ENCODE peak calls at places on chromosomes 11 and 22, in five cellular contexts. O, Z, I, Y and U are unnamed samples.
A peak's percentile ranks its signal among the peaks of the same experiment; 100 is the strongest.

GRCh38 chr22:26903030-26903856 is 245.9 kb downstream of the MIAT start:
- DNase-seq in Y (no peak), I (no peak), Z (no peak), O (no peak), U (peak; percentile 59)

GRCh38 chr11:71210861-71211260 is 41.5 kb downstream of the SHANK2 start:
- DNase-seq in Y (peak; percentile 63), O (no peak), Z (peak; percentile 23), I (no peak), U (no peak)

GRCh38 chr11:67277231-67277961 is 11.1 kb downstream of the GRK2 start:
- DNase-seq in I (peak; percentile 91), Z (peak; percentile 99), Y (peak; percentile 96), O (no peak), U (peak; percentile 82)

GRCh38 chr11:10155793-10156490 is 138.1 kb downstream of the SBF2 start:
- DNase-seq in I (no peak), Z (no peak), Y (no peak), O (no peak), U (peak; percentile 45)

GRCh38 chr11:101126551-101127347 is 2.9 kb downstream of the PGR start:
- DNase-seq in I (no peak), Z (no peak), Y (no peak), O (no peak), U (peak; percentile 59)

GRCh38 chr11:34792143-34792542 is 124.0 kb downstream of the APIP start:
- DNase-seq in I (no peak), O (no peak), Z (no peak), Y (no peak), U (peak; percentile 44)

GRCh38 chr22:35587447-35587870 is 29.7 kb downstream of the MB start:
- DNase-seq in I (peak; percentile 53), Y (peak; percentile 86), O (peak; percentile 86), Z (no peak), U (no peak)

GRCh38 chr11:132158091-132158490 is 787.7 kb downstream of the NTM start:
- DNase-seq in I (peak; percentile 27), O (no peak), Z (no peak), Y (no peak), U (peak; percentile 71)

GRCh38 chr11:26976389-26976788 is 17.5 kb upstream of the FIBIN start:
- DNase-seq in O (no peak), Y (no peak), I (no peak), Z (no peak), U (no peak)

GRCh38 chr22:44664149-44664548 is 37.9 kb upstream of the PRR5 start:
- DNase-seq in Y (peak; percentile 81), O (peak; percentile 52), Z (peak; percentile 91), I (peak; percentile 51), U (no peak)
- H3K4me3 ChIP-seq in Y (no peak overlapping the region), O (no peak overlapping the region), Z (no peak overlapping the region), I (no peak overlapping the region), U (no peak overlapping the region)

GRCh38 chr11:65014146-65014960 is at the start of gene ARL2:
- DNase-seq in I (peak; percentile 36), Y (no peak), Z (peak; percentile 95), O (no peak), U (no peak)
- TF ChIP-seq POLR2AphosphoS5 in I (no peak), Y (peak; percentile 18), Z (no peak), O (peak; percentile 15), U (no peak)

GRCh38 chr22:32917577-32918375 is 116.3 kb downstream of the TIMP3 start:
- DNase-seq in Y (no peak), O (no peak), I (no peak), Z (no peak), U (no peak)
- H3K4me3 ChIP-seq in Y (no peak overlapping the region), O (no peak overlapping the region), I (no peak overlapping the region), Z (no peak overlapping the region), U (no peak overlapping the region)

GRCh38 chr11:68828155-68828931 is 13.4 kb downstream of the CPT1A start:
- DNase-seq in O (peak; percentile 69), Z (peak; percentile 87), Y (no peak), I (peak; percentile 63), U (no peak)
- TF ChIP-seq POLR2AphosphoS5 in O (no peak), Z (peak; percentile 66), Y (no peak), I (no peak), U (no peak)

DNA sequence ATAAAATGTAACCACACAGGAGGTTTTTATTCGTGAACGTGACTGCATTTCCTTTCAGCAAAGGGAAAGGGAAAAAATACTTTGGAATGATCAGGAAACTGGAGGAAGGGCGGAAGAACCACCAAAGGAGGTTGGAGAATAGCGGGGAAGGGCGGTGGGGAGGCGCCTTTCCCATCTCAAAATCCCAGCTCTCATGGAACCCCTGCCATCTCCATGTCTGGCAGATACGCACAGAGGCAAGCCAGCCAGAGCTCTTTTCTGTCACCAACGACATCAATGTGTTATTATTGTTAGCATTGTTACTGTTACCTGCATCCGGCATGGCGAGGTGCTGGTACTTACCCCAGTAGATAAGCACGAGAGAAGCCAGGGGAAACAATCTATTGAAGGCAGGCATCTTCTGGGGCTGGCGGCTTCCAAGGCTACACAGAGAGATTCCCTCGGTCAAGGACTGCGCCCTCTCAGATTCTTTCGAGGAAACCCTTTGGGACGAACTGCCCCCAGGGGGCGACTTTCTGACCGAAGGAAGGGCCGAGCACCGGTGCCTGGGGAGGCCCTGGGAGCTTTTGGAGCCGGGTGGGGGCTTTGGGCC is 923 bp downstream of the SCN3B start:
- DNase-seq in I (no peak), Z (no peak), Y (no peak), O (no peak), U (no peak)
- H3K4me3 ChIP-seq in I (peak overlapping the region; percentile 53), Z (peak overlapping the region; percentile 60), Y (peak overlapping the region; percentile 57), O (peak overlapping the region; percentile 76), U (peak overlapping the region; percentile 97)

DNA sequence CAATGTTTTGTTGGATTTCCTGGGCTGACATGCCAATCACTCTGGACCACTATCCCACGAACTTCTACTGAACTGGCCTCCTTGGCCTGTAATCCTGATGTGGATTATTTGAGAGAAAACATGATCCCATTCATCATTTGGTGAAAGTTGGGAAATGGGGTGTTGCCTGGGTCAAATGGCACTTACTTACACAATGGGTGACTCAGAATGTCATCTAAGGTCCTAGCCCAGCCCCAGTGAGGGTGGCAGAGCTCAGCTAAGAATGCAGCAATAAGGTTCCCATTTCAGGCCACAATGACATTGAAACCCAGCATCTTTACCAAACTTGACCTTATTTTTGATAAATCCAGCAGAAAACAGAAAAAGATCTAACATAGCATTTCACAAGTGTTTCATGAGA is 8.0 kb upstream of the DSCAML1 start:
- DNase-seq in O (no peak), Y (no peak), Z (no peak), I (no peak), U (no peak)
- TF ChIP-seq POLR2AphosphoS5 in O (no peak), Y (peak; percentile 14), Z (no peak), I (no peak), U (no peak)

DNA sequence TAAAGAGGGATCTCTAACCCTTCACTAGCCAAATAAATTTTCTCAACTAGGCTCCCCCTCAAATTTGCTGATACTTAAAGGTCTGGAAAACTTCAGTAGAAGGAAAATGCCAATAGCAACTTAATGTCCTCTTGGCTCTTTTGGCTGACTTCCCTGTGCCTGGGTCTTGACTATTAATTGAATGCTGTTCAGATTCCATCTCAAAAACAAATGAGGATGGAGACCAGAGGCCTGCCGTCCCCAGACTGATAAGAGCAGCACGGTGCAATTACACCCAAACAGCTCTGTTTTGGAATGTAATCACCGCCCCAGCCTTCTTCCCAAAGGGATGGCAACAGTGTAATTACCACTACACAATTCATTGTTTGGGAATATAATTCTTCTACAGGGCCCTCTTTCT is 89.3 kb upstream of the CHRM4 start:
- DNase-seq in O (peak; percentile 69), Z (no peak), I (no peak), Y (no peak), U (no peak)
- H3K4me3 ChIP-seq in O (no peak overlapping the region), Z (no peak overlapping the region), I (no peak overlapping the region), Y (no peak overlapping the region), U (no peak overlapping the region)